ENCODE peak calls at places on chromosomes 7 and 10, in four cellular contexts. One of them, this sample, is unnamed.

GRCh38 chr7:44087914-44088838 is 5.8 kb upstream of the POLM start:
- DNase-seq in HepG2: no peak
- DNase-seq in K562: no peak
- DNase-seq in GM12878: no peak
- DNase-seq in this sample: no peak

GRCh38 chr7:726084-726853 is at the start of gene DNAAF5:
- DNase-seq in HepG2: peak
- DNase-seq in K562: peak
- DNase-seq in GM12878: peak
- DNase-seq in this sample: peak

GRCh38 chr7:65978891-65979582 is 3.0 kb downstream of the GUSB start:
- DNase-seq in HepG2: no peak
- DNase-seq in K562: no peak
- DNase-seq in GM12878: no peak
- DNase-seq in this sample: no peak

GRCh38 chr10:102778781-102779180 is 35.0 kb downstream of the WBP1L start:
- DNase-seq in HepG2: no peak
- DNase-seq in K562: no peak
- DNase-seq in GM12878: no peak
- DNase-seq in this sample: no peak

GRCh38 chr7:16587785-16588184 is 57.8 kb downstream of the ANKMY2 start:
- DNase-seq in HepG2: no peak
- DNase-seq in K562: no peak
- DNase-seq in GM12878: no peak
- DNase-seq in this sample: no peak

GRCh38 chr10:87845624-87846377 is 17.5 kb downstream of the KLLN start:
- DNase-seq in HepG2: no peak
- DNase-seq in K562: no peak
- DNase-seq in GM12878: no peak
- DNase-seq in this sample: no peak

GRCh38 chr7:69237541-69237940 is 360.7 kb upstream of the AUTS2 start:
- DNase-seq in HepG2: no peak
- DNase-seq in K562: no peak
- DNase-seq in GM12878: no peak
- DNase-seq in this sample: no peak

GRCh38 chr7:82810558-82811259 is 352.0 kb downstream of the PCLO start:
- DNase-seq in HepG2: peak
- DNase-seq in K562: no peak
- DNase-seq in GM12878: no peak
- DNase-seq in this sample: no peak

GRCh38 chr10:58723977-58724376 is 211.3 kb downstream of the BICC1 start:
- DNase-seq in HepG2: no peak
- DNase-seq in K562: no peak
- DNase-seq in GM12878: no peak
- DNase-seq in this sample: no peak

GRCh38 chr10:86941991-86942421 is 15.4 kb downstream of the MMRN2 start:
- DNase-seq in HepG2: no peak
- DNase-seq in K562: no peak
- DNase-seq in GM12878: no peak
- DNase-seq in this sample: peak

GRCh38 chr10:77507313-77507712 is 130.3 kb downstream of the KCNMA1 start:
- DNase-seq in HepG2: no peak
- DNase-seq in K562: no peak
- DNase-seq in GM12878: no peak
- DNase-seq in this sample: no peak

GRCh38 chr7:128874140-128875031 is 11.7 kb downstream of the ATP6V1F start:
- DNase-seq in HepG2: peak
- DNase-seq in K562: peak
- DNase-seq in GM12878: no peak
- DNase-seq in this sample: no peak

GRCh38 chr10:1126461-1126860 is 70.3 kb downstream of the WDR37 start:
- DNase-seq in HepG2: no peak
- DNase-seq in K562: no peak
- DNase-seq in GM12878: no peak
- DNase-seq in this sample: no peak

GRCh38 chr7:90817846-90818245 is 221.7 kb downstream of the CDK14 start:
- DNase-seq in HepG2: no peak
- DNase-seq in K562: no peak
- DNase-seq in GM12878: no peak
- DNase-seq in this sample: no peak

GRCh38 chr10:61120805-61121204 is 176.8 kb upstream of the RHOBTB1 start:
- DNase-seq in HepG2: no peak
- DNase-seq in K562: no peak
- DNase-seq in GM12878: no peak
- DNase-seq in this sample: no peak

GRCh38 chr7:137992042-137992737 is 9.7 kb downstream of the CREB3L2 start:
- DNase-seq in HepG2: peak
- DNase-seq in K562: peak
- DNase-seq in GM12878: no peak
- DNase-seq in this sample: no peak

GRCh38 chr10:31947144-31947926 is 18.7 kb upstream of the ARHGAP12 start:
- DNase-seq in HepG2: peak
- DNase-seq in K562: no peak
- DNase-seq in GM12878: no peak
- DNase-seq in this sample: no peak

GRCh38 chr10:111996103-111996502 is 187.5 kb downstream of the GPAM start:
- DNase-seq in HepG2: no peak
- DNase-seq in K562: no peak
- DNase-seq in GM12878: peak
- DNase-seq in this sample: no peak

GRCh38 chr7:18206331-18206730 is 178.7 kb upstream of the PRPS1L1 start:
- DNase-seq in HepG2: no peak
- DNase-seq in K562: no peak
- DNase-seq in GM12878: no peak
- DNase-seq in this sample: no peak

GRCh38 chr10:29501692-29502091 is 133.1 kb downstream of the SVIL start:
- DNase-seq in HepG2: no peak
- DNase-seq in K562: peak
- DNase-seq in GM12878: no peak
- DNase-seq in this sample: no peak

GRCh38 chr10:102565793-102566192 is 62.0 kb downstream of the SUFU start:
- DNase-seq in HepG2: peak
- DNase-seq in K562: no peak
- DNase-seq in GM12878: no peak
- DNase-seq in this sample: peak

GRCh38 chr7:116859323-116859722 is 3.1 kb upstream of the CAPZA2 start:
- DNase-seq in HepG2: no peak
- DNase-seq in K562: no peak
- DNase-seq in GM12878: no peak
- DNase-seq in this sample: no peak

GRCh38 chr10:112847778-112848177 is 102.3 kb upstream of the TCF7L2 start:
- DNase-seq in HepG2: no peak
- DNase-seq in K562: no peak
- DNase-seq in GM12878: no peak
- DNase-seq in this sample: no peak

GRCh38 chr7:126511046-126511445 is 741.7 kb downstream of the GRM8 start:
- DNase-seq in HepG2: no peak
- DNase-seq in K562: no peak
- DNase-seq in GM12878: no peak
- DNase-seq in this sample: no peak

GRCh38 chr7:156732091-156732621 is 91.6 kb downstream of the RNF32 start:
- DNase-seq in HepG2: no peak
- DNase-seq in K562: no peak
- DNase-seq in GM12878: no peak
- DNase-seq in this sample: no peak

DNA sequence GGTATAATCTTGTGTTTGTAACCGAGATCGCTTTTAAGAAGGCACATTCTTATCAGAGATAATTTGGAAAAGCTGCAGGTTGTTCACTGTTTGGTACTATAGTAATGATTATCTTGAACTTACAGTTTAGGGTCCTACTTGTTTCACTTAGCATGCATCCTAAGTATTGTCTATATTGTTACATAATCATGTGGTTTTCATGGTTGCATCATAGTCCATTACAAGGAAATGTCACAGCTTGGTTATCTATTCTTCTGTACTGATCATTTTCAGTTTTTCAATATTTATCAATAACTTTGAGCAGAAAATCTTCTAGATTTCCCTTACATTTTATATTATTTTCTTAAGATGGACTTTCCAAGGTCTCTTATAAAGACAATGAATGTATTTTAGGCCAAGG is 116.3 kb downstream of the PLPP4 start:
- DNase-seq in HepG2: no peak
- DNase-seq in K562: no peak
- DNase-seq in GM12878: no peak
- DNase-seq in this sample: no peak
- TF ChIP-seq NR2C2 in HepG2: no peak
- TF ChIP-seq NR2C2 in K562: no peak
- TF ChIP-seq NR2C2 in GM12878: no peak
- TF ChIP-seq NR2C2 in this sample: no peak

GRCh38 chr7:100019908-100020307 is 4.5 kb downstream of the ZKSCAN1 start:
- DNase-seq in HepG2: no peak
- DNase-seq in K562: no peak
- DNase-seq in GM12878: no peak
- DNase-seq in this sample: no peak

GRCh38 chr7:100015232-100016208 is at the start of gene ZKSCAN1:
- DNase-seq in HepG2: peak
- DNase-seq in K562: peak
- DNase-seq in GM12878: peak
- DNase-seq in this sample: peak

GRCh38 chr7:100016209-100016901 is 959 bp downstream of the ZKSCAN1 start:
- DNase-seq in HepG2: peak
- DNase-seq in K562: no peak
- DNase-seq in GM12878: no peak
- DNase-seq in this sample: no peak

GRCh38 chr7:100017300-100017699 is 1.9 kb downstream of the ZKSCAN1 start:
- DNase-seq in HepG2: peak
- DNase-seq in K562: no peak
- DNase-seq in GM12878: no peak
- DNase-seq in this sample: no peak

DNA sequence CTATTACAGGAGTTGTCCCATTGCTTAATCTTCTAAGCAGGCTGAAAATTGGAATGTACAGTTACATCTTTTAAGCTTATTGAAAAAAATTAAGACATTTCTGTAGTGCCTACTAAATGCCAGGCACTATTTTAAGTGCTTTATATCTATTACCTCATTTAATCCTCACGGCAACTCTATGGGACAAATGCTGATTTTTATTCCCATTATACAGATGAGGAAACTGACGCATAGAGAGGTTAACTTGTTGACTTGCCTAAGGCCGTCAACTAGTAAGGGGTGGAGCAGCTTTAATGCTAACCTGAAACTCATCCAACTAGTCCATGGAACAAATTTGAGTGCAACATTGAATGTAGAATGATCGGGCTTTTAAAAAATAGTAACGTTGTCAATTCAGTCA is 2.5 kb downstream of the ZKSCAN1 start:
- DNase-seq in HepG2: no peak
- DNase-seq in K562: no peak
- DNase-seq in GM12878: no peak
- DNase-seq in this sample: no peak
- TF ChIP-seq NR2C2 in HepG2: no peak
- TF ChIP-seq NR2C2 in K562: no peak
- TF ChIP-seq NR2C2 in GM12878: no peak
- TF ChIP-seq NR2C2 in this sample: no peak

GRCh38 chr7:93574269-93574645 is 267 bp downstream of the CALCR start:
- DNase-seq in HepG2: no peak
- DNase-seq in K562: no peak
- DNase-seq in GM12878: no peak
- DNase-seq in this sample: no peak
- TF ChIP-seq NR2C2 in HepG2: no peak
- TF ChIP-seq NR2C2 in K562: no peak
- TF ChIP-seq NR2C2 in GM12878: no peak
- TF ChIP-seq NR2C2 in this sample: no peak

GRCh38 chr7:2043316-2044039 is 189.3 kb downstream of the MAD1L1 start:
- DNase-seq in HepG2: no peak
- DNase-seq in K562: no peak
- DNase-seq in GM12878: no peak
- DNase-seq in this sample: peak
- TF ChIP-seq NR2C2 in HepG2: no peak
- TF ChIP-seq NR2C2 in K562: no peak
- TF ChIP-seq NR2C2 in GM12878: no peak
- TF ChIP-seq NR2C2 in this sample: no peak

DNA sequence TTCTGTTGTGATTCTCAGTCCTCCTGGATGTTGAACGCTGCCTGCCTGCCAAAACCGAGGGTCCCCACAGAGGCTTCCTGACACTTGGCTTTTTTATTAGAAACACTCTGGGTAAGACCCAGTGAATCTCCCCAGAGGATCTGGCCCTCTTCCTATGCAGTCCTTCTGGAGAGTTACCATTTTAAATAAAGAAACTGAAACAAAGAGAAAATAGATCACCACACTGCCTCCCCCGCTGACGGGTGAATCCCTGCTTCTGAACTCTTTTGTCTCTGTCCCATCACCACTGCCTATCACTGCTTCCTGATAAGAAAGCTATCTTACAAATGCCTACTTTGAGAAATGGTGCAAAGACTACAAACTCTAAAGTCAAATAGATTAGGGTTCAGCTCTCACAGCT is 79.4 kb upstream of the PPP1R3C start:
- DNase-seq in HepG2: no peak
- DNase-seq in K562: no peak
- DNase-seq in GM12878: no peak
- DNase-seq in this sample: no peak
- TF ChIP-seq NR2C2 in HepG2: no peak
- TF ChIP-seq NR2C2 in K562: no peak
- TF ChIP-seq NR2C2 in GM12878: no peak
- TF ChIP-seq NR2C2 in this sample: no peak

GRCh38 chr7:75762350-75762917 is 9.6 kb downstream of the CCL26 start:
- DNase-seq in HepG2: peak
- DNase-seq in K562: peak
- DNase-seq in GM12878: peak
- DNase-seq in this sample: no peak
- TF ChIP-seq NR2C2 in HepG2: no peak
- TF ChIP-seq NR2C2 in K562: no peak
- TF ChIP-seq NR2C2 in GM12878: no peak
- TF ChIP-seq NR2C2 in this sample: no peak

DNA sequence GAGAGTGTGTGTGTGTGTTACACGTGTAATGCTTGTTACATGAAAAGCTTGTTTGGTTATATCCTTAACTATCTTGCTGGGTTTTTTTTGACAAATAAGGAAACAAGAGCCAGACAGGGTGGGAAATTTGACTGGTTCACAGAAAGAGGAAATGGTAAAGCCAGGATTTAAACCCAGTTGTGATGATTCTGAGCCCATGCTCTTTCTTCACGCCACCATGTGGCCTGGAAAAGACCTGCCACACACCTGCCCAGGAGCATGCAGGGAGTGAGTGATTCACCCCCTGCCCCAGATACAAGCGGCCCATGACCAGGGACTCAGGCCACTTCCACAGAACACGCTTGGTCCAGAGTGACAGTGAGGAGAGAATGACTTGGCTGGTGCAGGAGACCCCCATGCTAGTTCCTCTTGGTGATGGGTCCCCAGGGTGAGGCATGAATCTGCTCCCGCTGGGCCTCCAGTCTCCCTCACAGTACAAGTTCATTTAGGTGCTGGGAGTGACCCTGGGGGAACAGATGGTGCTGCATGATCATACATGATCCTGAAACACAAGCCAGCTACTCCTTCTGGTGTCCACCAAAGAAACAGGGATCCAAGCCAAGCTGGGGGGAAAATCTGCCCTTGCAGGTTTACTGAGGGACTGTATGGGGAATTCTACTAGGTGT is 21.0 kb upstream of the EIF5AL1 start:
- DNase-seq in HepG2: peak
- DNase-seq in K562: peak
- DNase-seq in GM12878: no peak
- DNase-seq in this sample: no peak
- TF ChIP-seq NR2C2 in HepG2: no peak
- TF ChIP-seq NR2C2 in K562: peak
- TF ChIP-seq NR2C2 in GM12878: no peak
- TF ChIP-seq NR2C2 in this sample: no peak

This sample was measured in WTC11.